ENCODE peak calls at places on chromosomes 6 and 20, in nine cellular contexts. N is esophagus squamous epithelium; J is right lobe of liver; B is brain microvascular endothelial cell; C is effector memory CD4-positive, alpha-beta T cell; I is lower lobe of right lung; P is colonic mucosa; R is adrenal gland; A is neuronal stem cell. X is an unnamed sample.

GRCh38 chr20:44166008-44166407 is 21.0 kb downstream of the JPH2 start:
- DNase-seq in C (no peak), J (no peak), N (no peak), B (peak), A (no peak), P (no peak), I (no peak), R (no peak), X (no peak)

GRCh38 chr6:163406320-163406719 is 8.2 kb upstream of the QKI start:
- DNase-seq in P (no peak), A (no peak), R (no peak), C (no peak), I (no peak), N (no peak), B (no peak), J (no peak), X (no peak)

GRCh38 chr6:88377976-88378580 is 211.9 kb upstream of the CNR1 start:
- DNase-seq in N (no peak), B (no peak), R (no peak), I (no peak), J (no peak), P (no peak), A (no peak), C (no peak), X (no peak)

GRCh38 chr6:143271024-143271423 is 179.5 kb downstream of the ADAT2 start:
- DNase-seq in C (no peak), P (peak), I (no peak), N (no peak), A (no peak), R (peak), J (no peak), B (peak), X (no peak)

GRCh38 chr6:11766056-11766455 is 12.5 kb downstream of the ADTRP start:
- DNase-seq in R (no peak), A (no peak), B (peak), J (no peak), P (no peak), N (no peak), C (no peak), I (no peak), X (no peak)

GRCh38 chr6:46651766-46652165 is 852 bp downstream of the CYP39A1 start:
- DNase-seq in N (no peak), R (no peak), P (no peak), J (no peak), A (no peak), B (no peak), I (no peak), C (no peak), X (no peak)

GRCh38 chr6:160837146-160837545 is 135.1 kb downstream of the PLG start:
- DNase-seq in I (no peak), P (no peak), N (no peak), B (no peak), J (no peak), R (no peak), C (no peak), A (no peak), X (no peak)

GRCh38 chr6:224350-224749 is 67.9 kb upstream of the DUSP22 start:
- DNase-seq in B (no peak), P (no peak), I (no peak), R (peak), C (no peak), A (no peak), J (no peak), N (no peak), X (no peak)

GRCh38 chr6:146968041-146968760 is 236.0 kb upstream of the STXBP5 start:
- DNase-seq in A (no peak), R (no peak), P (no peak), J (no peak), I (no peak), N (no peak), C (no peak), B (peak), X (no peak)

GRCh38 chr6:46440133-46440532 is 51.1 kb downstream of the RCAN2 start:
- DNase-seq in I (no peak), R (no peak), C (no peak), J (no peak), A (no peak), P (no peak), N (no peak), B (no peak), X (no peak)

GRCh38 chr6:6688283-6688682 is 99.8 kb downstream of the LY86 start:
- DNase-seq in N (no peak), C (no peak), B (no peak), J (peak), R (no peak), A (no peak), P (no peak), I (no peak), X (no peak)

GRCh38 chr20:33120934-33121333 is 41.5 kb downstream of the BPIFB4 start:
- DNase-seq in I (no peak), N (no peak), C (no peak), R (peak), B (no peak), J (no peak), A (no peak), P (no peak), X (no peak)

GRCh38 chr6:166562726-166563125 is 23.8 kb downstream of the RAMACL start:
- DNase-seq in N (no peak), R (no peak), P (no peak), B (no peak), A (no peak), J (no peak), I (no peak), C (no peak), X (no peak)

GRCh38 chr6:85484941-85485340 is 35.1 kb downstream of the NT5E start:
- DNase-seq in A (no peak), C (no peak), N (no peak), J (no peak), B (no peak), I (no peak), R (no peak), P (no peak), X (no peak)

GRCh38 chr20:49880724-49881445 is 34.4 kb downstream of the SPATA2 start:
- DNase-seq in A (no peak), R (no peak), B (no peak), P (no peak), J (no peak), I (no peak), C (no peak), N (no peak), X (no peak)

GRCh38 chr6:152575621-152576150 is 61.5 kb downstream of the SYNE1 start:
- DNase-seq in J (no peak), C (no peak), N (no peak), A (no peak), I (no peak), B (no peak), P (no peak), R (peak), X (no peak)

GRCh38 chr6:169168302-169168630 is 85.4 kb downstream of the THBS2 start:
- DNase-seq in C (no peak), N (no peak), A (no peak), R (peak), B (no peak), I (no peak), J (no peak), P (no peak), X (no peak)

GRCh38 chr6:83044211-83044768 is 21.4 kb downstream of the UBE3D start:
- DNase-seq in C (no peak), A (no peak), P (no peak), J (no peak), B (no peak), N (no peak), R (no peak), I (no peak), X (no peak)

GRCh38 chr20:18985551-18985950 is 172.0 kb downstream of the SCP2D1 start:
- DNase-seq in B (no peak), C (no peak), A (no peak), J (no peak), N (no peak), I (no peak), P (no peak), R (no peak), X (peak)

GRCh38 chr6:7468382-7469081 is 72.9 kb upstream of the DSP start:
- DNase-seq in R (peak), P (no peak), N (no peak), A (no peak), B (peak), I (no peak), J (no peak), C (no peak), X (no peak)

DNA sequence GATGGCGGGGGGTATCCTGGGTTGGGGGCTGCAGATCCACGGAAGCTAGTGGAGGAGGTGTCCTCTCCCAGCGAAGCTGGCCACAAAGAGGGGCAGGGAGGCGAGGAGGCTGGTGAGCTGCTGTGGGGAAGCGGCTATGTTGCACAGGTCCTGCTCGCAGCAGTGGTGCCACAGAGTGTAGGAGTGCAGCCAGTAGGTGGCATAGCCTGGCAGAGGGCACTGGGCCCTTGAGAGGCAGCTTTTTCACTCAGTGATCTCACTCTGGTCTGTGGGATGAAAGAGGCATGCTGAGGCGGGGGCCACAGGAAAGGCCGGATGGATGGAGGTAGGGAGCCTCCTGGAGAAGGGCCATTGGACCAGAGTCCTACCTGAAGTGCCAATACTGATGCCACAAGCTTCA is 2.9 kb upstream of the LY6G6D start:
- DNase-seq in J (no peak), C (no peak), R (no peak), B (no peak), I (no peak), A (no peak), N (no peak), P (no peak), X (no peak)
- H3K27ac ChIP-seq in J (no peak), C (no peak), R (no peak), B (no peak), I (no peak), A (no peak), N (peak), P (no peak), X (no peak)

DNA sequence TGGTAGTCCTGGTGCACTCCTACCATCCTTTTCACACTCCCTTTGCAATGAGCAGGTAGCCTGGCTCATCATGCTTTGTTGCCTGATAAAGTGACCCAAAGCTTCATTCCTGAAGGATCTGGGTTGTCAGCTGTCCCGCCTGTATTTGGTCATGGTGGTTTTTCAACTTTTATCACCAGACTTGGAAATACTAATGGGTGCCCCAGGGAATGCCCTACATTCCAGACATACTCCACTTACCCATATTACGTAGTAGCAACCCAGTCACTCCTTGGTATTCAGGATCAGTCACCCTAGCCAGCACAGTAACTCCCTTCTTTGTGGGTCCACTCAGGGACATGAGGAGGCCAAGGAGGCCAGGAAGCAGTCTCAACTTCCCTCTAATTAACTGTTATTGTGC is 199.2 kb downstream of the MAFB start:
- DNase-seq in B (peak), N (no peak), J (no peak), P (no peak), R (no peak), A (no peak), I (no peak), C (no peak), X (no peak)
- H3K27ac ChIP-seq in B (no peak), N (no peak), J (no peak), P (no peak), R (no peak), A (no peak), I (no peak), C (no peak), X (no peak)

DNA sequence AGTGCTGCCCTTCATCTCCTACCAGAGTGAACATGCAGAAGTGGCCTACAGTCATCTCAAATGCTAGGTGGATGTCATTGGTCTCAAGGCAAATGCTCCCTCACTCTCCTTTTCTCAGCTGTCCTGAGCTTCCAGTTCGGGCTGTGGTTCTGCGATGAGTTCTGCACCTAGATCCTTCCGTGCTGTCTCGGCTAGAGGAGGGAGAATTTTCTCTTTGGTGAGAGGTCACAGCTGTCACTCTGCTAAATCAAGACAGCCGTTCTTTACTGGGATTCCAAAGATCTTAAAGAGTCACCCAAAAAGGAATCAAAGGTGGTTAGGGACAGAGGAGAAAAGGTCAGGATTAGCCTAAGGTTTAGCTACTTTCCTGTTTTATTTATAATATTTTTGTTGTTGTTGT is 2.9 kb downstream of the WRNIP1 start:
- DNase-seq in C (no peak), N (no peak), J (no peak), I (no peak), P (no peak), A (no peak), B (no peak), R (no peak), X (no peak)
- H3K27ac ChIP-seq in C (no peak), N (no peak), J (no peak), I (no peak), P (peak), A (no peak), B (no peak), R (no peak), X (no peak)

DNA sequence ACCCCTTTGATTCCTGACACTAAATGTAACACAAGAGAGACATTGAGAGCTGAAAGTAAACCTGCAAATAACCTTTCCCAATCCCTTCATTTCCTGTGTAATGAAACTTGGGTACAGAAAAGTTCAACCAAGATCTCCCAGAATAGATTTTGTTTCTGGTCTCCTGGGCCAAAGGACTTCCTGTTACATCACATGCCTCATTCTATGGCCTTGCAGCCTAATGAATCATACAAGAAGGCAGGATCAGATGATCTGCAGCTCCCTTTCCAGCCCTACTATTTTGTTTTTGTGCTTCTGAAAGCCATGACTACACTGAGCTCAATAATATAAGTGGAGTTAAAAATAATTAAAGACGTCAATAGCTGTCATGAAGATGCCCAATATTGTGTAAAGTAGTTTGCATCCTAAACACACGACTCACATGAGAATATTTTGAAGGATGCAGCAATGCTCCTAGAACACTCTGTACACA is 73.4 kb upstream of the NOX3 start:
- DNase-seq in B (peak), P (no peak), R (peak), J (no peak), C (no peak), N (no peak), I (no peak), A (no peak), X (no peak)
- H3K27ac ChIP-seq in B (peak), P (no peak), R (peak), J (no peak), C (no peak), N (no peak), I (peak), A (no peak), X (peak)

DNA sequence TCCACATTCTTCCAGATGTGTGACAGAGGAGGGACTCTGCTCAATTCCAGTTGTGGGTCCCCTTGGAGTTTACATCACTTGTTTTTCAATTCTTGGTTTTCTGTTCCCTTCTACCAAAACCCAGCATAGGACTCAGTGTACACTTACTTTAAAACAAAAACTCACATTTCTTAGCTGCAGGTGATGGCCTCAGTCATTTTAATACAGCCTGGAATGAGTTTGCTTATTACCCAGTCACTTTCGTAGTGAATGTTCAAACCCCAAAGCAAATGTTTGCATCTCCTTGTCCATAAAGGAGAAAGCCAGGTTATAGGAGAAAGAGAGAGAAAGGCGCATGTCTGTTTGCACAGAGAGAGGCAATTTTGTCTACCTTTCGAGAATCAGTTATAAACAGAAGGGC is 27.4 kb upstream of the PI16 start:
- DNase-seq in B (no peak), N (no peak), A (no peak), C (no peak), R (no peak), J (no peak), I (no peak), P (no peak), X (no peak)
- H3K27ac ChIP-seq in B (peak), N (no peak), A (no peak), C (no peak), R (peak), J (no peak), I (peak), P (no peak), X (no peak)

GRCh38 chr6:154457881-154458284 is 52.6 kb downstream of the CNKSR3 start:
- DNase-seq in I (no peak), N (no peak), P (no peak), C (no peak), A (no peak), B (no peak), R (no peak), J (peak), X (no peak)
- H3K27ac ChIP-seq in I (no peak), N (peak), P (no peak), C (no peak), A (no peak), B (no peak), R (no peak), J (peak), X (no peak)

DNA sequence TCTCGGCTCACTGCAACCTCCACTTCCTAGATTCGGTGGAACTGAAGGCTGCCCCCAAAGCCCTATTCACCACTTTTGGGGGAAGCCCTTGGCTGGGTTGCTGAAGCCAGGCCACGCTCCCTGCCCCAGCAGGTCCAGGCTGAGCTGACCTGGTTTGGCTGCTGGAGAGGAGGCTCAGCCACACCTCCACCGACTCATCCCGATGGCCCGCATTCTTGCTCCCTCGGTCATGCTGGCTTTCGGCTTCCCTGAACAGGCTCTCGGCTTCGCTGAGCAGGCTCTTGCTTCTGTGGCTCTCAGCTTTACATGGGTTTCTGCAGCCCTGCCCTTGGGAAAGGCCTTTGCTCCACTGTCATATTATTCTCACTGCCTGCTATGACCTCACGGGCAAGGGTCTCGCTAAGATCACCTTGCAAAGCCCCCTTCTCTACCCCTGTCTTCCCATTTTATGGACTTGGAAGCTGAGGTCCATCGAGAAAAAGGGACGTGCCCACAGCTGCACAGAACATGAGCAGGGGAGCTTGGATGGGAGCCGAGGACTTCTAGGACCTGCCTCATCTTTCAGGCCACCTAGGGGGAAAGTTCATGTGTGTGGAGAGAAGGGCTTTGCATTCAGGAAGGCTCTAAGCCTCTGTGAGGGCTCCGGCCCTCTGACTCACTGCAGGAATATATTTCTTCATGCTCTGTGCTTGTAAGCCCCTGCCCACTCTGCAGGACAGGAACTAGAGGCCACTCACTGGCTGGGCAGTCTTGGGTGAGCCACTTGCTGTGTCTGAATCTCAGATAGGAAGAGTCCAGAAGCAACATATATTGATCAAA is 15.6 kb downstream of the ARHGAP40 start:
- DNase-seq in R (no peak), I (no peak), B (peak), C (no peak), J (no peak), N (no peak), A (no peak), P (no peak), X (no peak)
- H3K27ac ChIP-seq in R (no peak), I (no peak), B (no peak), C (no peak), J (no peak), N (peak), A (no peak), P (no peak), X (no peak)

GRCh38 chr6:31692886-31693285 is 10.2 kb downstream of the ABHD16A start:
- DNase-seq in N (no peak), A (no peak), C (no peak), P (no peak), I (no peak), R (no peak), J (no peak), B (no peak), X (no peak)

GRCh38 chr6:31701666-31702420 is 1.3 kb downstream of the ABHD16A start:
- DNase-seq in J (peak), R (peak), C (no peak), A (no peak), B (peak), I (no peak), P (no peak), N (no peak), X (no peak)

GRCh38 chr6:31693535-31693934 is 9.6 kb downstream of the ABHD16A start:
- DNase-seq in B (no peak), A (no peak), N (no peak), P (no peak), R (no peak), I (no peak), C (no peak), J (no peak), X (no peak)

GRCh38 chr6:31700716-31701401 is 2.3 kb downstream of the ABHD16A start:
- DNase-seq in R (no peak), J (no peak), C (no peak), B (no peak), I (no peak), P (no peak), N (no peak), A (no peak), X (no peak)

DNA sequence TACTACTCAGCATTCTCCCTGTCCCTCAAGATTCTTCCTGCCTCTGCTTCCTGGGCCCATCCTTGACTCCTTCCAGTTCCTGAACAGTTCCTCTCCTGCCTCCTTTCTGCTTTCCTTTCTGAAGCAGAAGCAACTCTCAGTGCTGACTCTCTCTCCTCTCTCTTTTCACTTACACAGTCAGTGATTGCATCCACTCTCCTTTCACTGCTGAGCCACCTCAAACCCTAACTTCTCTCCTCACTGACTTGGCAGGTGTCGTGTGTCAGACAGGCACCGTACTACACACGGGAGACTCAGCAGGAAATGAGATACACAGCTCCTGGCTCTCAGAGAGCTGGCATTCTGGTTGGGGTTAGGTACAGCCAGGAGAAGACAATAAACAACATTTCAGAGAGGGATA is 5.6 kb downstream of the ABHD16A start:
- DNase-seq in R (no peak), I (no peak), N (no peak), P (no peak), C (no peak), J (no peak), A (no peak), B (no peak), X (no peak)
- H3K27ac ChIP-seq in R (no peak), I (no peak), N (no peak), P (no peak), C (no peak), J (no peak), A (no peak), B (no peak), X (no peak)